ENCODE peak calls at places on chromosomes 12 and 14, in five cellular contexts. V is stimulated activated CD4-positive, alpha-beta T cell treated with anti-CD3 and anti-CD28 coated beads, Interleukin-2, amount 100 ng/mL, for 48 hours; S is trophoblast cell; O is NCI-H446; G is EL. N is an unnamed sample.

GRCh38 chr14:75254901-75255300 is 23.7 kb upstream of the FOS start:
- DNase-seq in V (no peak), S (peak; percentile 92), O (no peak), G (no peak), N (no peak)

GRCh38 chr14:93954900-93955891 is 21.2 kb downstream of the ASB2 start:
- DNase-seq in V (no peak), S (peak; percentile 18), O (no peak), G (no peak), N (peak; percentile 37)

GRCh38 chr12:52216107-52216506 is 16.9 kb upstream of the KRT7 start:
- DNase-seq in V (no peak), S (peak; percentile 23), O (no peak), G (no peak), N (no peak)

GRCh38 chr14:100336618-100337530 is 13.7 kb downstream of the SLC25A47 start:
- DNase-seq in V (no peak), S (peak; percentile 81), O (no peak), G (no peak), N (no peak)

GRCh38 chr14:49164074-49164473 is 422.1 kb downstream of the RPS29 start:
- DNase-seq in V (no peak), S (no peak), O (no peak), G (no peak), N (peak; percentile 60)

GRCh38 chr12:69515394-69515793 is 45.2 kb downstream of the FRS2 start:
- DNase-seq in V (no peak), S (no peak), O (no peak), G (no peak), N (no peak)

GRCh38 chr12:56900583-56900982 is 33.6 kb downstream of the SDR9C7 start:
- DNase-seq in V (no peak), S (no peak), O (no peak), G (peak; percentile 66), N (no peak)

GRCh38 chr12:77108707-77109106 is 43.3 kb upstream of the E2F7 start:
- DNase-seq in V (no peak), S (no peak), O (no peak), G (no peak), N (no peak)

GRCh38 chr12:49627752-49628360 is 4.5 kb downstream of the PRPF40B start:
- DNase-seq in V (no peak), S (no peak), O (no peak), G (peak; percentile 63), N (no peak)

N was measured in SK-N-SH.